ENCODE peak calls at places on chromosomes 12 and 14, in six cellular contexts. D, H, M, A, W and G are unnamed samples.
A peak's percentile ranks its signal among the peaks of the same experiment; 100 is the strongest.

GRCh38 chr12:124921200-124922008 is 7.0 kb upstream of the UBC start:
- DNase-seq in D (peak; percentile 78), H (peak; percentile 91), M (no peak), A (peak; percentile 76), W (peak; percentile 45), G (peak; percentile 97)

GRCh38 chr12:108825205-108825950 is 32.0 kb downstream of the SSH1 start:
- DNase-seq in D (no peak), H (no peak), M (no peak), A (no peak), W (no peak), G (peak; percentile 80)

GRCh38 chr14:76203086-76204001 is 51.6 kb downstream of the GPATCH2L start:
- DNase-seq in D (peak; percentile 76), H (peak; percentile 90), M (peak; percentile 85), A (no peak), W (no peak), G (no peak)

GRCh38 chr12:53515291-53515680 is 8.0 kb upstream of the NPFF start:
- DNase-seq in D (no peak), H (no peak), M (no peak), A (no peak), W (no peak), G (no peak)

GRCh38 chr12:25698782-25699181 is 145.7 kb upstream of the LMNTD1 start:
- DNase-seq in D (no peak), H (no peak), M (no peak), A (no peak), W (no peak), G (no peak)

GRCh38 chr14:26204954-26205479 is 392.8 kb downstream of the NOVA1 start:
- DNase-seq in D (no peak), H (no peak), M (no peak), A (no peak), W (peak; percentile 39), G (no peak)

GRCh38 chr14:49892636-49893308 is at the start of gene ARF6:
- DNase-seq in D (peak; percentile 98), H (peak; percentile 97), M (peak; percentile 92), A (peak; percentile 97), W (peak; percentile 99), G (peak; percentile 98)

GRCh38 chr12:74415633-74416032 is 122.0 kb upstream of the ATXN7L3B start:
- DNase-seq in D (peak; percentile 62), H (peak; percentile 10), M (peak; percentile 25), A (peak; percentile 6), W (no peak), G (peak; percentile 41)

GRCh38 chr14:85344847-85345591 is 184.9 kb upstream of the FLRT2 start:
- DNase-seq in D (no peak), H (no peak), M (no peak), A (no peak), W (no peak), G (no peak)

GRCh38 chr12:43836455-43836989 is 641 bp downstream of the TMEM117 start:
- DNase-seq in D (peak; percentile 36), H (peak; percentile 27), M (no peak), A (no peak), W (no peak), G (peak; percentile 25)

GRCh38 chr12:67434653-67435375 is 165.7 kb downstream of the CAND1 start:
- DNase-seq in D (peak; percentile 66), H (peak; percentile 97), M (peak; percentile 22), A (no peak), W (no peak), G (no peak)

GRCh38 chr14:21072781-21073339 is 2.8 kb downstream of the ARHGEF40 start:
- DNase-seq in D (no peak), H (no peak), M (no peak), A (no peak), W (no peak), G (no peak)

GRCh38 chr12:94230357-94230905 is 82.1 kb downstream of the PLXNC1 start:
- DNase-seq in D (no peak), H (no peak), M (no peak), A (peak; percentile 24), W (no peak), G (no peak)

GRCh38 chr12:11581179-11581755 is 68.2 kb upstream of the ETV6 start:
- DNase-seq in D (peak; percentile 77), H (peak; percentile 55), M (peak; percentile 25), A (peak; percentile 70), W (peak; percentile 18), G (peak; percentile 81)

GRCh38 chr12:108107293-108107692 is 21.8 kb upstream of the WSCD2 start:
- DNase-seq in D (no peak), H (no peak), M (no peak), A (no peak), W (no peak), G (no peak)

GRCh38 chr14:91354979-91355685 is 62.5 kb downstream of the CCDC88C start:
- DNase-seq in D (no peak), H (no peak), M (no peak), A (no peak), W (no peak), G (peak; percentile 42)

GRCh38 chr12:12443482-12443881 is 86.6 kb downstream of the BORCS5 start:
- DNase-seq in D (no peak), H (no peak), M (no peak), A (no peak), W (peak; percentile 55), G (no peak)

GRCh38 chr14:100025111-100025510 is 40.1 kb upstream of the EVL start:
- DNase-seq in D (peak; percentile 73), H (peak; percentile 54), M (peak; percentile 35), A (peak; percentile 79), W (no peak), G (peak; percentile 86)

GRCh38 chr14:49303952-49304516 is 282.1 kb downstream of the RPS29 start:
- DNase-seq in D (no peak), H (no peak), M (peak; percentile 15), A (peak; percentile 53), W (no peak), G (peak; percentile 42)

GRCh38 chr14:58824106-58824505 is 186.3 kb downstream of the DACT1 start:
- DNase-seq in D (no peak), H (no peak), M (no peak), A (no peak), W (no peak), G (no peak)

GRCh38 chr14:69284170-69284569 is 24.2 kb downstream of the GALNT16 start:
- DNase-seq in D (no peak), H (no peak), M (no peak), A (no peak), W (peak; percentile 36), G (no peak)

DNA sequence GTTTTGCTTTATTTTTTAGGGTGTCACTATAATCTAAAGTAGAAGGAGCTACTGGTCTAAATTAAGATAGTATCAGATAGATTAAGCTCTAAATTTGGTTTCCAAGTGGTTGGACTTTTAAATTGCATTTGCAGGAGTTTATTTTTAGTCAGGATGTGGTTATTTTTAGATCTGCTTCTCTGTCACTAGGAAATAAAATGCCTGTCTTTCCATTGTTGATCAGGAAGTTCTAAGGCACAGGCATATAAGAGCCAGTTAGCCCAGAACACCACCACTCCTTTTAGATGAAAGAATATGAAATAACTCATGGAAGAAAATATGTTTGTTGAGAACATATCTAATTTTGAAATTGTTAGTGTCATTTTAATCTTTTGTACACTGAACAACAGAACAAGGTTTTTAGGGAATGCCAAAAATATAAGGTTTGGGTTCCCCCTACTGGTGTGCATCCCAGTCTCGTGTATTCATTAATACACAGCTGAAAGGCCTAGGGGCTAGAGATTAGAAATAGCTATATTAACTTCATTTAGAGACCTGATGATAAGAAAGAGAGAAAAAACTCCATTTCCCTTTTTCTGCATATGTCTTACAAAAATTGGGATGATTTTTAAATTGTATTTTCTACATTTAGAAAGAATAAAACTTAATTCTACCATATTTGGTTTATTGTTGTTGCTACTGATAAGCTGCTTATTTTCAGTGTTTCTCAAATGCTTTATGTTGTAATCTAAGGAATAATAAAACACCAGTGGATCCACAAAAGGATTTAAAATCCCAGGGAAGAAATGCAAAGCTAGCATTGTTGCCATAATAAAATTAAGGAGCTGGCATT is 67.2 kb downstream of the RIC8B start:
- DNase-seq in D (peak; percentile 59), H (peak; percentile 48), M (peak; percentile 49), A (peak; percentile 27), W (no peak), G (peak; percentile 61)
- TF ChIP-seq CTCF in D (peak; percentile 90), H (peak; percentile 85), M (peak; percentile 68), A (peak; percentile 57), W (peak; percentile 69), G (peak; percentile 50)

GRCh38 chr12:89950421-89950820 is 241.8 kb upstream of the ATP2B1 start:
- DNase-seq in D (no peak), H (no peak), M (no peak), A (no peak), W (no peak), G (no peak)

GRCh38 chr12:89951050-89951693 is 242.5 kb upstream of the ATP2B1 start:
- DNase-seq in D (peak; percentile 97), H (peak; percentile 88), M (peak; percentile 44), A (no peak), W (no peak), G (peak; percentile 14)

GRCh38 chr12:89948266-89949175 is 239.9 kb upstream of the ATP2B1 start:
- DNase-seq in D (no peak), H (no peak), M (no peak), A (no peak), W (no peak), G (no peak)

GRCh38 chr12:89947437-89948265 is 239.0 kb upstream of the ATP2B1 start:
- DNase-seq in D (peak; percentile 92), H (peak; percentile 91), M (peak; percentile 82), A (no peak), W (no peak), G (no peak)

DNA sequence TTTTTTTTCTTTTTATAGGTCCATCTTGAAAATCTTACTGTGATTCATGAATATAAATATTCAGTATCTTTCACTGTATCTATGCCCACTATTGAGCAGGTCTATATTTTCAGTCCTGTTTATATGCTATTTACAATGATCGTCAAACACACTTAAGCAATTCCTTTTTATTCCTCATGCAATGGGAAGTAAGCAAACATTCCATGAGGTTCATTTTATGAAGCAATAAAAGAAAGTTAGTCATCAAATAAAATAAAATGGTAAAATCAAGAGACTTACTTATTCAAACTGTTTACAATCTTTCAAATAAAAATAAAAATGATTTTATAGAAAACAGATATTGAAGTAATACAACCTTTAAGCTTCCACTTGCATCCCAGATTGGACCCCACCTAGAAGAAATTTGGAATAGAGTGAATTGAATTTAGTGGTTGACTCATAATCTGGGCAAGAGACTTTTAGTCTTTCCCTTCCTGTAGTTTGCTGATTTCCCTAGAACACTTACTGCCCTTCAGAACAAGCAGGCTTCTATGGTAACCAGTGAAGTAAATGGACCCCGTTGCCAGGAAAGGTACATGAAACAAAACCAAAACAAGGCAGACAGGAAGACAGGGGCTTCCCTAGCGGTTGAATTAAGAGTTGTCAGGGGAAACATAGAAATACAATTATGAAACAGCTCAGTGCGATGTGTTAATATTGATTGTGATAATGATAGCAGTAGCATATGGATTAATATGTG is 241.0 kb upstream of the ATP2B1 start:
- DNase-seq in D (peak; percentile 98), H (peak; percentile 84), M (peak; percentile 63), A (peak; percentile 20), W (no peak), G (no peak)
- TF ChIP-seq CTCF in D (peak; percentile 35), H (peak; percentile 33), M (peak; percentile 60), A (no peak), W (peak; percentile 24), G (no peak)

GRCh38 chr12:26727482-26728204 is 105.4 kb downstream of the ITPR2 start:
- DNase-seq in D (no peak), H (no peak), M (no peak), A (no peak), W (no peak), G (no peak)
- TF ChIP-seq CTCF in D (no peak), H (no peak), M (no peak), A (no peak), W (no peak), G (no peak)

DNA sequence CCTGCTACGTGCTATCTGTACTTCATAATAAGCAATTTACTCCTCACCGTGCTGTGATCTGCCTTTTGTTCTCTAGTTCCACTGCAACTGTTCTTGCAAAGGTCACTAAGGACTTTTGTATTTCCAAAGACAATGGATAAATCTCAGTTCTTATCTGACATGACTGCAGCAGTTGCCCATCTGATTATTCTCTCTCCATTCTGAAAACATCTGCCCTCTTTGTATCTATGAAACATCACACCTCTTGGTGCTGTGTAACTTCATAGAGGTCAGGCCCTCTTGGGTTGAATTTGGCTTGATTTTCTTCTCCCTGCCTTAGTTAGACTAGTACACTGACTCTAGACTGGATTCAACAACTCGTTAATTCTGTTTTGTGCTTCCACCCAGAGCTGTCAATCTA is 319.6 kb downstream of the BTG1 start:
- DNase-seq in D (no peak), H (no peak), M (no peak), A (no peak), W (no peak), G (no peak)
- TF ChIP-seq CTCF in D (no peak), H (no peak), M (no peak), A (no peak), W (no peak), G (no peak)